ENCODE peak calls at places on chromosomes 11 and 22, in ten cellular contexts. L, D, N, Q, B, O, T, U, H and W are unnamed samples.

GRCh38 chr11:9886595-9886994 is 222.7 kb downstream of the SWAP70 start:
- DNase-seq in T (no peak), O (no peak), D (no peak), B (no peak), H (no peak), Q (no peak), N (no peak), U (no peak), L (no peak), W (no peak)

GRCh38 chr11:14914536-14914935 is 22.5 kb upstream of the CYP2R1 start:
- DNase-seq in T (no peak), U (no peak), O (no peak), H (no peak), Q (peak), N (no peak), L (no peak), B (no peak), D (no peak), W (no peak)

GRCh38 chr22:44093791-44094190 is 69.7 kb downstream of the PARVB start:
- DNase-seq in L (no peak), D (no peak), H (no peak), Q (no peak), U (no peak), T (no peak), N (no peak), B (no peak), O (no peak), W (no peak)

GRCh38 chr22:31618057-31618456 is 44.0 kb downstream of the PISD start:
- DNase-seq in N (no peak), Q (no peak), L (no peak), T (no peak), H (no peak), B (no peak), D (no peak), O (no peak), U (no peak), W (no peak)

GRCh38 chr11:73597340-73597955 is 464 bp downstream of the FAM168A start:
- DNase-seq in B (no peak), U (peak), N (peak), O (no peak), H (no peak), Q (no peak), T (no peak), D (peak), L (no peak), W (no peak)

GRCh38 chr11:28346721-28347120 is 238.5 kb downstream of the METTL15 start:
- DNase-seq in B (no peak), D (no peak), U (no peak), L (no peak), N (no peak), Q (no peak), O (peak), H (no peak), T (no peak), W (no peak)

GRCh38 chr22:22384668-22385244 is 123.8 kb downstream of the ZNF280B start:
- DNase-seq in N (no peak), Q (peak), O (no peak), U (no peak), D (no peak), T (no peak), L (no peak), B (no peak), H (no peak), W (no peak)

GRCh38 chr22:46652081-46652929 is 32.1 kb downstream of the GRAMD4 start:
- DNase-seq in O (peak), N (no peak), H (no peak), T (no peak), Q (no peak), D (no peak), U (peak), B (peak), L (no peak), W (no peak)

GRCh38 chr11:122394326-122394725 is 261.2 kb upstream of the UBASH3B start:
- DNase-seq in N (no peak), Q (no peak), T (no peak), D (no peak), L (no peak), B (no peak), O (no peak), U (no peak), H (no peak), W (no peak)

GRCh38 chr22:36936362-36937116 is 23.1 kb downstream of the CSF2RB start:
- DNase-seq in L (peak), U (peak), N (peak), T (no peak), H (no peak), O (no peak), D (no peak), B (no peak), Q (no peak), W (no peak)

GRCh38 chr22:23216331-23217170 is 36.2 kb downstream of the BCR start:
- DNase-seq in U (peak), H (no peak), B (no peak), N (no peak), L (no peak), D (no peak), Q (no peak), O (no peak), T (no peak), W (peak)

GRCh38 chr22:39234157-39234793 is 10.5 kb downstream of the PDGFB start:
- DNase-seq in Q (no peak), O (peak), D (no peak), U (no peak), N (no peak), T (no peak), B (peak), L (no peak), H (no peak), W (no peak)

GRCh38 chr11:13465909-13466371 is 2.9 kb upstream of the BTBD10 start:
- DNase-seq in B (peak), Q (no peak), U (peak), H (no peak), T (peak), N (no peak), O (peak), L (no peak), D (peak), W (no peak)

GRCh38 chr11:83371489-83371888 is 85.3 kb upstream of the CCDC90B start:
- DNase-seq in L (no peak), N (no peak), Q (no peak), U (no peak), H (no peak), B (no peak), O (no peak), T (no peak), D (no peak), W (no peak)

GRCh38 chr11:11230802-11231562 is 122.1 kb downstream of the CSNK2A3 start:
- DNase-seq in L (no peak), N (peak), Q (no peak), T (peak), D (no peak), O (no peak), U (peak), H (no peak), B (no peak), W (no peak)

GRCh38 chr22:26474687-26475086 is 8.9 kb downstream of the HPS4 start:
- DNase-seq in T (no peak), N (no peak), B (no peak), Q (no peak), L (no peak), U (peak), H (no peak), O (peak), D (no peak), W (no peak)

GRCh38 chr11:65213322-65214211 is 31.8 kb downstream of the CAPN1 start:
- DNase-seq in Q (no peak), O (peak), L (no peak), H (peak), B (no peak), N (peak), T (no peak), U (peak), D (no peak), W (no peak)

GRCh38 chr11:102476812-102477211 is 24.2 kb upstream of the TMEM123 start:
- DNase-seq in T (no peak), Q (peak), O (no peak), U (peak), D (no peak), L (peak), H (peak), N (no peak), B (no peak), W (no peak)

GRCh38 chr22:26606611-26607010 is 11.2 kb downstream of the CRYBB1 start:
- DNase-seq in D (peak), H (no peak), N (no peak), T (no peak), U (no peak), Q (no peak), B (peak), O (peak), L (no peak), W (no peak)

GRCh38 chr11:27076121-27076589 is 35.5 kb downstream of the BBOX1 start:
- DNase-seq in D (no peak), B (peak), O (no peak), N (no peak), H (no peak), T (no peak), L (no peak), U (no peak), Q (no peak), W (no peak)

GRCh38 chr22:49713003-49713402 is 114.7 kb downstream of the BRD1 start:
- DNase-seq in T (no peak), L (no peak), B (no peak), N (no peak), O (no peak), U (no peak), D (no peak), H (no peak), Q (no peak), W (no peak)

GRCh38 chr22:36332623-36333331 is 55.0 kb downstream of the MYH9 start:
- DNase-seq in H (peak), D (peak), L (no peak), T (peak), U (peak), Q (no peak), O (peak), N (peak), B (peak), W (no peak)

GRCh38 chr11:10379871-10380568 is 75.0 kb upstream of the AMPD3 start:
- DNase-seq in D (no peak), B (no peak), H (no peak), O (peak), U (no peak), N (no peak), T (no peak), L (no peak), Q (peak), W (no peak)

GRCh38 chr22:19287076-19287724 is 4.3 kb downstream of the CLTCL1 start:
- DNase-seq in B (peak), D (peak), N (no peak), L (no peak), Q (peak), O (peak), T (no peak), U (no peak), H (no peak), W (no peak)

GRCh38 chr11:1337647-1338007 is 28.2 kb upstream of the TOLLIP start:
- DNase-seq in D (no peak), Q (peak), L (peak), U (no peak), T (no peak), B (no peak), H (no peak), O (no peak), N (no peak), W (no peak)

GRCh38 chr11:65425105-65425970 is 2.7 kb downstream of the NEAT1 start:
- DNase-seq in B (peak), U (peak), H (peak), D (no peak), N (peak), L (no peak), T (peak), Q (no peak), O (peak), W (no peak)

GRCh38 chr11:134371436-134372185 is 39.8 kb downstream of the GLB1L2 start:
- DNase-seq in T (no peak), U (no peak), Q (no peak), D (no peak), N (no peak), B (no peak), H (no peak), O (no peak), L (no peak), W (no peak)

GRCh38 chr11:130206141-130206540 is 46.6 kb downstream of the ST14 start:
- DNase-seq in Q (no peak), D (no peak), N (peak), L (no peak), T (no peak), H (peak), O (no peak), B (no peak), U (no peak), W (no peak)

GRCh38 chr11:30733748-30734147 is 147.6 kb upstream of the MPPED2 start:
- DNase-seq in T (no peak), O (no peak), D (no peak), H (no peak), N (no peak), U (no peak), Q (no peak), L (no peak), B (no peak), W (no peak)

GRCh38 chr22:37507731-37508130 is 11.5 kb downstream of the CARD10 start:
- DNase-seq in B (no peak), U (no peak), O (no peak), D (no peak), N (no peak), Q (no peak), L (no peak), H (no peak), T (no peak), W (no peak)

GRCh38 chr22:29308791-29309262 is 2.4 kb downstream of the GAS2L1 start:
- DNase-seq in O (peak), L (no peak), T (no peak), N (no peak), D (peak), B (peak), H (no peak), U (peak), Q (no peak), W (no peak)

GRCh38 chr11:50074161-50074560 is 41.5 kb downstream of the OR4C45 start:
- DNase-seq in T (no peak), Q (no peak), L (no peak), N (no peak), O (no peak), B (no peak), U (no peak), H (no peak), D (no peak), W (no peak)

GRCh38 chr11:35344990-35345655 is 74.2 kb downstream of the SLC1A2 start:
- DNase-seq in D (no peak), U (peak), N (no peak), Q (no peak), L (peak), H (no peak), T (no peak), B (no peak), O (no peak), W (peak)

GRCh38 chr11:113045146-113045545 is 83.9 kb downstream of the NCAM1 start:
- DNase-seq in U (no peak), Q (no peak), O (no peak), L (no peak), T (peak), D (no peak), B (no peak), H (no peak), N (no peak), W (no peak)

GRCh38 chr11:62223095-62223494 is 14.6 kb downstream of the SCGB2A1 start:
- DNase-seq in Q (no peak), O (peak), U (no peak), L (no peak), H (no peak), D (no peak), N (no peak), B (no peak), T (no peak), W (no peak)

GRCh38 chr11:86152006-86152862 is 83.3 kb upstream of the PICALM start:
- DNase-seq in L (no peak), N (no peak), T (no peak), H (no peak), D (no peak), Q (no peak), O (peak), B (no peak), U (no peak), W (no peak)

GRCh38 chr11:13009921-13010736 is 1.0 kb downstream of the RASSF10 start:
- DNase-seq in B (no peak), L (peak), H (peak), D (peak), U (no peak), N (peak), Q (peak), T (peak), O (peak), W (no peak)

GRCh38 chr11:61161190-61162091 is at the start of gene VPS37C:
- DNase-seq in Q (peak), U (peak), L (peak), D (peak), N (peak), O (peak), H (peak), T (peak), B (peak), W (peak)
- TF ChIP-seq CTCF in Q (peak), U (no peak), L (no peak), D (no peak), N (no peak), O (no peak), H (no peak), T (no peak), B (no peak), W (no peak)

GRCh38 chr11:19806251-19806650 is 93.6 kb downstream of the NAV2 start:
- DNase-seq in T (no peak), U (no peak), O (no peak), D (no peak), B (no peak), Q (no peak), H (no peak), N (no peak), L (no peak), W (no peak)

GRCh38 chr11:19805346-19805745 is 92.7 kb downstream of the NAV2 start:
- DNase-seq in B (no peak), L (no peak), N (no peak), D (no peak), Q (no peak), T (no peak), H (no peak), U (no peak), O (no peak), W (no peak)

GRCh38 chr11:19805827-19806226 is 93.2 kb downstream of the NAV2 start:
- DNase-seq in H (no peak), Q (no peak), D (no peak), L (no peak), O (peak), B (no peak), T (no peak), U (no peak), N (no peak), W (no peak)

GRCh38 chr11:19810852-19811251 is 98.2 kb downstream of the NAV2 start:
- DNase-seq in O (no peak), N (no peak), T (no peak), L (no peak), Q (no peak), B (no peak), D (no peak), U (no peak), H (no peak), W (no peak)

GRCh38 chr11:19808076-19808911 is 95.7 kb downstream of the NAV2 start:
- DNase-seq in B (no peak), H (no peak), O (no peak), D (no peak), N (no peak), L (no peak), Q (no peak), U (no peak), T (no peak), W (no peak)
- TF ChIP-seq CTCF in B (no peak), H (no peak), O (no peak), D (peak), N (no peak), L (no peak), Q (no peak), U (no peak), T (no peak), W (no peak)

GRCh38 chr11:109425554-109425953 is 3.6 kb downstream of the C11orf87 start:
- DNase-seq in L (no peak), O (no peak), H (no peak), B (no peak), D (no peak), U (peak), Q (no peak), N (no peak), T (no peak), W (no peak)

GRCh38 chr11:109423860-109424190 is 1.8 kb downstream of the C11orf87 start:
- DNase-seq in Q (no peak), T (no peak), B (no peak), O (no peak), L (no peak), U (no peak), H (no peak), D (no peak), N (no peak), W (no peak)

GRCh38 chr11:109424893-109425292 is 2.9 kb downstream of the C11orf87 start:
- DNase-seq in U (peak), O (no peak), H (peak), B (no peak), N (no peak), Q (no peak), D (peak), T (peak), L (no peak), W (no peak)

GRCh38 chr11:109423114-109423859 is 1.3 kb downstream of the C11orf87 start:
- DNase-seq in H (no peak), U (peak), L (no peak), O (peak), B (peak), D (no peak), N (no peak), T (no peak), Q (no peak), W (no peak)

DNA sequence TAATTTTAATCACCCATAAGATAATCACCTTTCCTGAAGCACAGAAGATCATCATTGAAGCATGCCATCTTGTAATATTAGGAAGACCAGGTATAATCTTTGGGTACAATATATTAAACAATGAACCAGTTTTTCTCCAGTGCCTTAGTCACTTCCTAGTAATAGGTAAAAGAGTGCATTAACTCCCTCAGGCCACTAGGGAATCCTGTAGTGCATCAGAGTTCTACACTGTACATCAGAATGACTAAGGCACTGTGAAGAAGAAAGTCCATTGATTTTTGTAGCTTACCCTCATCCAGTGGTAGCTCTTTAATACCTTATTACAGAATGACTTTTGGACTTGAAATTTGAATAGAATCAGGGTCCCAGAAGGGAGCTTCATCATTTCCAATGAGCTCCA is 4.5 kb downstream of the C11orf87 start:
- DNase-seq in Q (no peak), B (no peak), N (no peak), U (peak), O (no peak), L (no peak), H (no peak), D (no peak), T (peak), W (no peak)
- TF ChIP-seq CTCF in Q (no peak), B (peak), N (no peak), U (peak), O (no peak), L (no peak), H (no peak), D (no peak), T (peak), W (peak)

GRCh38 chr11:46250071-46251052 is 27.1 kb upstream of the CREB3L1 start:
- DNase-seq in Q (no peak), L (no peak), U (no peak), H (no peak), D (no peak), N (no peak), O (peak), B (no peak), T (no peak), W (no peak)

GRCh38 chr11:46254135-46254491 is 23.3 kb upstream of the CREB3L1 start:
- DNase-seq in D (no peak), L (no peak), Q (no peak), U (peak), B (no peak), H (peak), N (no peak), T (no peak), O (no peak), W (no peak)

GRCh38 chr11:46252373-46252914 is 25.0 kb upstream of the CREB3L1 start:
- DNase-seq in U (no peak), B (no peak), T (no peak), N (peak), O (no peak), Q (no peak), D (no peak), L (no peak), H (peak), W (no peak)

GRCh38 chr11:46253258-46254134 is 24.0 kb upstream of the CREB3L1 start:
- DNase-seq in N (no peak), Q (no peak), D (no peak), T (no peak), O (no peak), L (no peak), B (peak), U (no peak), H (no peak), W (no peak)

DNA sequence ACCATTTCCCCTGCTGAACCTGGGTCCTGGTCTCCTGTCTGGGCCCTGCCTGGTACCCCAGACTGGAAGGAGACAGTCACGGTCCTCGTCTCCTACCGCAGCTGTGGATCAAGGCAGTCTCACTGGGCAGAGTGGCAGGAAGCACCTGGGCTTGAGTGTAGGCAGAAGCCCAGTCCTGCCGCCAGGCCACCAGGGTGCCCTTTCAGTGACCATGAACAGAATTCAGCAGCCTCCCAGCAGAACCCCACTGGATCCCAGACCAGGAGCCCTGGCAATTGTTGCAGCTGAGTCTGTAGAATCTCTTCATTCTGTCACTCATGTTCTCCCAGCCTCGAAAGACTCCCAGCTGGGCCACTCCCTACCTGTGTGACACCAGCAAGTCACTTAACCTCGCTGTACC is 25.5 kb upstream of the CREB3L1 start:
- DNase-seq in O (no peak), T (no peak), Q (no peak), H (no peak), U (no peak), L (no peak), N (no peak), D (no peak), B (no peak), W (no peak)
- TF ChIP-seq CTCF in O (no peak), T (no peak), Q (no peak), H (no peak), U (no peak), L (no peak), N (no peak), D (no peak), B (no peak), W (no peak)